ENCODE peak calls at places on chromosome 15, in six cellular contexts. K is GM12865, A is aorta, X is GM10248, M is lower lobe of right lung, S is hepatocyte. I is an unnamed sample.

GRCh38 chr15:56199038-56199437 is 44.6 kb downstream of the RFX7 start:
- DNase-seq in K (peak), A (no peak), X (no peak), M (no peak), S (no peak), I (no peak)

GRCh38 chr15:76158815-76159214 is 99.0 kb downstream of the TMEM266 start:
- DNase-seq in K (no peak), A (no peak), X (no peak), M (no peak), S (no peak), I (no peak)

GRCh38 chr15:75694241-75695182 is 18.1 kb downstream of the CSPG4 start:
- DNase-seq in K (no peak), A (peak), X (peak), M (no peak), S (peak), I (peak)

GRCh38 chr15:87269566-87269965 is 987.0 kb downstream of the NTRK3 start:
- DNase-seq in K (no peak), A (no peak), X (no peak), M (no peak), S (no peak), I (no peak)

GRCh38 chr15:74226761-74227540 is 9.2 kb upstream of the CCDC33 start:
- DNase-seq in K (no peak), A (no peak), X (no peak), M (no peak), S (no peak), I (no peak)

GRCh38 chr15:66765478-66766281 is 63.6 kb downstream of the SMAD6 start:
- DNase-seq in K (peak), A (peak), X (peak), M (peak), S (peak), I (no peak)

GRCh38 chr15:68537097-68537496 is 41.7 kb upstream of the CORO2B start:
- DNase-seq in K (no peak), A (no peak), X (no peak), M (no peak), S (no peak), I (no peak)

GRCh38 chr15:29805043-29805707 is 17.1 kb downstream of the TJP1 start:
- DNase-seq in K (no peak), A (no peak), X (no peak), M (no peak), S (peak), I (no peak)

GRCh38 chr15:32923176-32923575 is 205.4 kb downstream of the GREM1 start:
- DNase-seq in K (no peak), A (no peak), X (no peak), M (no peak), S (no peak), I (no peak)

GRCh38 chr15:97037080-97037479 is 706.6 kb downstream of the NR2F2 start:
- DNase-seq in K (no peak), A (no peak), X (no peak), M (no peak), S (no peak), I (no peak)

GRCh38 chr15:57406040-57406772 is 29.9 kb downstream of the CGNL1 start:
- DNase-seq in K (no peak), A (no peak), X (no peak), M (no peak), S (no peak), I (no peak)

GRCh38 chr15:35061171-35062163 is 23.6 kb downstream of the NANOGP8 start:
- DNase-seq in K (no peak), A (no peak), X (no peak), M (no peak), S (no peak), I (no peak)

GRCh38 chr15:41207687-41208448 is 22.7 kb downstream of the EXD1 start:
- DNase-seq in K (peak), A (no peak), X (no peak), M (no peak), S (no peak), I (no peak)

GRCh38 chr15:52658955-52659354 is 20.2 kb downstream of the ATOSA start:
- DNase-seq in K (peak), A (no peak), X (peak), M (no peak), S (no peak), I (no peak)

GRCh38 chr15:79243723-79244122 is 38.8 kb upstream of the ANKRD34C start:
- DNase-seq in K (no peak), A (no peak), X (no peak), M (no peak), S (peak), I (no peak)

GRCh38 chr15:32959077-32959476 is 235.4 kb downstream of the FMN1 start:
- DNase-seq in K (peak), A (no peak), X (no peak), M (no peak), S (no peak), I (no peak)

GRCh38 chr15:58393196-58393790 is 38.5 kb upstream of the LIPC start:
- DNase-seq in K (no peak), A (no peak), X (no peak), M (no peak), S (peak), I (no peak)

GRCh38 chr15:90343391-90343790 is 8.7 kb upstream of the ZNF774 start:
- DNase-seq in K (no peak), A (peak), X (no peak), M (no peak), S (no peak), I (no peak)

GRCh38 chr15:83300826-83301225 is 16.4 kb upstream of the BNC1 start:
- DNase-seq in K (no peak), A (no peak), X (no peak), M (no peak), S (no peak), I (no peak)

GRCh38 chr15:31887246-31887645 is 143.1 kb upstream of the CHRNA7 start:
- DNase-seq in K (no peak), A (no peak), X (no peak), M (no peak), S (no peak), I (no peak)

GRCh38 chr15:51121631-51122225 is 27.0 kb upstream of the TNFAIP8L3 start:
- DNase-seq in K (no peak), A (no peak), X (no peak), M (no peak), S (no peak), I (no peak)

GRCh38 chr15:50058231-50058630 is 60.8 kb downstream of the ATP8B4 start:
- DNase-seq in K (no peak), A (no peak), X (no peak), M (no peak), S (no peak), I (no peak)

GRCh38 chr15:58628206-58629057 is 121.1 kb downstream of the ADAM10 start:
- DNase-seq in K (peak), A (no peak), X (peak), M (no peak), S (no peak), I (no peak)

GRCh38 chr15:68418611-68419161 is 13.3 kb downstream of the ITGA11 start:
- DNase-seq in K (no peak), A (no peak), X (no peak), M (no peak), S (peak), I (no peak)

GRCh38 chr15:85621096-85621495 is 173.6 kb downstream of the KLHL25 start:
- DNase-seq in K (no peak), A (no peak), X (no peak), M (no peak), S (no peak), I (no peak)

GRCh38 chr15:93485922-93486327 is 396.9 kb upstream of the RGMA start:
- DNase-seq in K (no peak), A (no peak), X (no peak), M (no peak), S (no peak), I (no peak)

I was measured in GM06990.